ENCODE peak calls at places on chromosome 14, in five cellular contexts. N is GM23338; O is activated CD4-positive, alpha-beta T cell treated with anti-CD3 and anti-CD28 coated beads for 48 hours; A is posterior cingulate gyrus; P is stimulated activated CD8-positive, alpha-beta memory T cell treated with anti-CD3 and anti-CD28 coated beads, Interleukin-2, amount 100 ng/mL, for 1 hour. Q is an unnamed sample.

GRCh38 chr14:61525293-61526011 is 169.9 kb upstream of the HIF1A start:
- DNase-seq in N (no peak), A (peak; percentile 33), P (no peak), O (peak; percentile 82), Q (peak; percentile 13)

GRCh38 chr14:100398044-100398443 is 74.9 kb downstream of the SLC25A47 start:
- DNase-seq in P (no peak), O (no peak), N (no peak), A (no peak), Q (no peak)

GRCh38 chr14:103735439-103735814 is 19.8 kb downstream of the ZFYVE21 start:
- DNase-seq in P (no peak), O (no peak), A (no peak), N (no peak), Q (no peak)

GRCh38 chr14:94395900-94396574 is 7.6 kb upstream of the SERPINA1 start:
- DNase-seq in O (no peak), N (no peak), P (no peak), A (no peak), Q (no peak)

GRCh38 chr14:95713596-95714371 is at the start of gene TCL1A:
- DNase-seq in O (no peak), N (peak; percentile 89), A (no peak), P (no peak), Q (no peak)

GRCh38 chr14:50865677-50866076 is 6.2 kb upstream of the ABHD12B start:
- DNase-seq in P (no peak), O (no peak), A (no peak), N (no peak), Q (no peak)

GRCh38 chr14:66104486-66104885 is 381.7 kb upstream of the CCDC196 start:
- DNase-seq in A (no peak), O (no peak), P (no peak), N (peak; percentile 20), Q (no peak)

GRCh38 chr14:33736979-33737378 is 213.9 kb downstream of the EGLN3 start:
- DNase-seq in P (no peak), A (no peak), N (no peak), O (no peak), Q (no peak)

GRCh38 chr14:89628521-89628920 is 211.5 kb upstream of the FOXN3 start:
- DNase-seq in P (no peak), N (no peak), O (no peak), A (no peak), Q (no peak)

GRCh38 chr14:55419663-55420062 is 8.0 kb upstream of the ATG14 start:
- DNase-seq in P (no peak), N (no peak), O (no peak), A (no peak), Q (no peak)

GRCh38 chr14:30214456-30215090 is 286.9 kb upstream of the PRKD1 start:
- DNase-seq in A (no peak), N (peak; percentile 75), P (no peak), O (peak; percentile 3), Q (no peak)

GRCh38 chr14:105213396-105213795 is 32.3 kb upstream of the NUDT14 start:
- DNase-seq in N (no peak), A (no peak), P (no peak), O (no peak), Q (no peak)

GRCh38 chr14:62301911-62302310 is 539.7 kb downstream of the SNAPC1 start:
- DNase-seq in N (no peak), O (no peak), P (no peak), A (no peak), Q (no peak)

GRCh38 chr14:88477513-88478250 is 77.1 kb downstream of the PTPN21 start:
- DNase-seq in P (no peak), O (no peak), A (no peak), N (no peak), Q (no peak)

GRCh38 chr14:94970937-94971730 is 186.2 kb downstream of the DICER1 start:
- DNase-seq in N (no peak), P (no peak), O (no peak), A (no peak), Q (no peak)

GRCh38 chr14:100654025-100654813 is 67.0 kb upstream of the BEGAIN start:
- DNase-seq in N (no peak), A (no peak), P (no peak), O (no peak), Q (no peak)

GRCh38 chr14:105123981-105124836 is 44.4 kb downstream of the JAG2 start:
- DNase-seq in P (no peak), O (no peak), A (no peak), N (no peak), Q (no peak)

GRCh38 chr14:70571139-70571538 is 29.3 kb downstream of the MED6 start:
- DNase-seq in O (no peak), A (no peak), P (no peak), N (peak; percentile 4), Q (no peak)

GRCh38 chr14:51020024-51020710 is 74.7 kb downstream of the TRIM9 start:
- DNase-seq in N (no peak), P (no peak), O (no peak), A (peak; percentile 36), Q (no peak)

GRCh38 chr14:85156319-85156718 is 373.6 kb upstream of the FLRT2 start:
- DNase-seq in O (no peak), N (no peak), P (no peak), A (no peak), Q (no peak)

GRCh38 chr14:59204305-59204704 is 15.8 kb downstream of the DAAM1 start:
- DNase-seq in O (no peak), A (no peak), N (no peak), P (no peak), Q (no peak)

Q was measured in esophagus squamous epithelium.